ENCODE peak calls at places on chromosome 12, in eight cellular contexts. X is frontal cortex, N is NCI-H1417, T is NCI-H187 treated with DMSO at 0.1 percent for 48 hours, Y is lower lobe of right lung, M is fibroblast of pulmonary artery, A is AG08395, Z is HepG2. B is an unnamed sample.

GRCh38 chr12:131642101-131642540 is 68.8 kb upstream of the SFSWAP start:
- DNase-seq in Y (no peak), T (no peak), A (no peak), M (no peak), X (no peak), Z (peak), N (no peak), B (no peak)

GRCh38 chr12:18886962-18887361 is 149.0 kb downstream of the CAPZA3 start:
- DNase-seq in Z (no peak), T (no peak), N (no peak), M (peak), A (no peak), X (no peak), Y (no peak), B (no peak)

GRCh38 chr12:56678852-56679251 is 9.2 kb downstream of the PTGES3 start:
- DNase-seq in N (no peak), Y (no peak), T (no peak), M (no peak), A (no peak), Z (no peak), X (no peak), B (no peak)

GRCh38 chr12:96811083-96811482 is 96.0 kb upstream of the NEDD1 start:
- DNase-seq in T (no peak), N (no peak), M (peak), Z (peak), A (peak), X (no peak), Y (no peak), B (no peak)

GRCh38 chr12:40819427-40820108 is 127.3 kb downstream of the CNTN1 start:
- DNase-seq in Z (no peak), A (no peak), X (no peak), M (no peak), Y (peak), N (peak), T (no peak), B (no peak)

GRCh38 chr12:15581006-15581405 is 208.2 kb downstream of the EPS8 start:
- DNase-seq in A (no peak), M (peak), T (no peak), X (no peak), Y (no peak), N (no peak), Z (no peak), B (no peak)

GRCh38 chr12:89469361-89469760 is 55.2 kb downstream of the GALNT4 start:
- DNase-seq in A (peak), M (peak), Z (no peak), T (no peak), N (no peak), Y (no peak), X (no peak), B (no peak)

GRCh38 chr12:108565976-108566375 is 3.6 kb downstream of the ISCU start:
- DNase-seq in T (no peak), Y (peak), A (peak), M (peak), X (no peak), N (peak), Z (no peak), B (peak)

GRCh38 chr12:9327307-9327706 is 119.1 kb upstream of the PZP start:
- DNase-seq in Z (no peak), N (no peak), M (no peak), A (no peak), T (no peak), X (no peak), Y (no peak), B (no peak)

GRCh38 chr12:132524405-132524804 is 34.5 kb downstream of the FBRSL1 start:
- DNase-seq in Z (no peak), X (no peak), Y (no peak), T (no peak), A (no peak), N (no peak), M (no peak), B (no peak)

GRCh38 chr12:40993158-40993557 is 195.0 kb upstream of the PDZRN4 start:
- DNase-seq in T (no peak), A (no peak), Y (no peak), N (no peak), M (no peak), Z (no peak), X (no peak), B (no peak)

GRCh38 chr12:32309811-32310755 is 89.3 kb upstream of the FGD4 start:
- DNase-seq in Y (no peak), M (peak), T (no peak), Z (no peak), N (peak), A (no peak), X (no peak), B (no peak)

GRCh38 chr12:3253682-3254275 is 176.6 kb downstream of the TSPAN9 start:
- DNase-seq in Y (no peak), Z (no peak), T (no peak), M (no peak), A (no peak), X (no peak), N (no peak), B (no peak)

GRCh38 chr12:132427999-132428871 is 61.7 kb upstream of the FBRSL1 start:
- DNase-seq in M (no peak), Z (peak), X (no peak), T (no peak), N (peak), Y (no peak), A (no peak), B (no peak)

GRCh38 chr12:10940389-10940788 is 1.3 kb upstream of the TAS2R14 start:
- DNase-seq in A (peak), Z (peak), X (no peak), M (peak), N (no peak), Y (no peak), T (no peak), B (no peak)

GRCh38 chr12:9130244-9130643 is 14.5 kb upstream of the A2M start:
- DNase-seq in X (no peak), A (no peak), N (no peak), Z (no peak), T (no peak), Y (no peak), M (no peak), B (no peak)

GRCh38 chr12:4284306-4284705 is 10.7 kb downstream of the CCND2 start:
- DNase-seq in A (no peak), N (no peak), Z (no peak), T (no peak), M (no peak), X (no peak), Y (no peak), B (no peak)

GRCh38 chr12:125033296-125033695 is 31.9 kb upstream of the AACS start:
- DNase-seq in M (no peak), N (no peak), T (no peak), X (no peak), A (no peak), Z (no peak), Y (no peak), B (no peak)

GRCh38 chr12:131283191-131283861 is 329.6 kb downstream of the ADGRD1 start:
- DNase-seq in X (no peak), A (no peak), Z (no peak), T (no peak), N (no peak), M (no peak), Y (no peak), B (no peak)

GRCh38 chr12:122032570-122032969 is 10.9 kb downstream of the BCL7A start:
- DNase-seq in X (no peak), Z (no peak), T (no peak), Y (no peak), A (no peak), N (no peak), M (no peak), B (no peak)

GRCh38 chr12:108571604-108572165 is 9.3 kb downstream of the ISCU start:
- DNase-seq in M (no peak), Y (no peak), T (no peak), A (no peak), N (no peak), X (no peak), Z (no peak), B (no peak)

GRCh38 chr12:2638273-2639019 is 156.3 kb upstream of the FKBP4 start:
- DNase-seq in Z (no peak), A (no peak), X (no peak), M (no peak), Y (no peak), N (no peak), T (no peak), B (no peak)

GRCh38 chr12:5203274-5203673 is 159.6 kb downstream of the KCNA5 start:
- DNase-seq in Z (peak), M (no peak), N (no peak), X (no peak), Y (no peak), T (no peak), A (no peak), B (no peak)

GRCh38 chr12:23376238-23376637 is 573.2 kb downstream of the SOX5 start:
- DNase-seq in Y (no peak), X (no peak), A (no peak), M (no peak), Z (peak), T (no peak), N (no peak), B (no peak)